ENCODE peak calls at places on chromosomes 3 and 15, in six cellular contexts. R is WERI-Rb-1, X is OCI-LY7, S is thoracic aorta, Z is AG04450, M is stomach. I is an unnamed sample.

GRCh38 chr3:185420762-185421161 is 57.8 kb downstream of the MAP3K13 start:
- DNase-seq in Z (no peak), X (no peak), M (peak), S (no peak), R (no peak), I (peak)

GRCh38 chr3:10988003-10988402 is 4.5 kb upstream of the SLC6A1 start:
- DNase-seq in M (no peak), Z (no peak), X (no peak), R (no peak), S (no peak), I (no peak)

GRCh38 chr15:90552162-90552928 is 22.6 kb downstream of the CRTC3 start:
- DNase-seq in X (no peak), Z (peak), M (no peak), S (no peak), R (no peak), I (no peak)

GRCh38 chr15:92714071-92714456 is 58.5 kb upstream of the FAM174B start:
- DNase-seq in R (no peak), M (no peak), S (no peak), X (no peak), Z (no peak), I (no peak)

GRCh38 chr3:25587094-25587493 is 77.6 kb downstream of the TOP2B start:
- DNase-seq in M (no peak), Z (no peak), S (no peak), R (no peak), X (no peak), I (no peak)

GRCh38 chr3:171231361-171231760 is 204.8 kb upstream of the SLC2A2 start:
- DNase-seq in R (peak), X (no peak), S (no peak), M (no peak), Z (no peak), I (no peak)

GRCh38 chr3:147328711-147329110 is 77.6 kb downstream of the ZIC4 start:
- DNase-seq in X (no peak), S (no peak), M (no peak), Z (no peak), R (no peak), I (no peak)

GRCh38 chr15:68334661-68335124 is 57.1 kb downstream of the FEM1B start:
- DNase-seq in R (no peak), S (peak), M (no peak), Z (no peak), X (no peak), I (peak)

GRCh38 chr15:101024709-101025108 is 105.6 kb downstream of the LRRK1 start:
- DNase-seq in R (no peak), M (peak), Z (no peak), S (no peak), X (no peak), I (no peak)

GRCh38 chr3:55006277-55006676 is 78.4 kb upstream of the LRTM1 start:
- DNase-seq in Z (no peak), X (no peak), M (no peak), S (no peak), R (peak), I (no peak)

GRCh38 chr3:128276577-128277183 is 123.4 kb downstream of the EEFSEC start:
- DNase-seq in Z (no peak), R (no peak), X (no peak), M (no peak), S (no peak), I (no peak)

GRCh38 chr15:60809375-60809774 is 330.4 kb upstream of the ICE2 start:
- DNase-seq in Z (no peak), S (no peak), R (no peak), X (no peak), M (no peak), I (no peak)

GRCh38 chr3:134704556-134704955 is 53.7 kb upstream of the KY start:
- DNase-seq in S (no peak), M (no peak), R (no peak), X (no peak), Z (no peak), I (no peak)

GRCh38 chr3:160720123-160720746 is 35.8 kb upstream of the PPM1L start:
- DNase-seq in R (no peak), Z (no peak), S (no peak), X (peak), M (no peak), I (no peak)

GRCh38 chr3:188905991-188906635 is 265.7 kb upstream of the TPRG1 start:
- DNase-seq in Z (no peak), S (no peak), X (no peak), R (no peak), M (no peak), I (no peak)

GRCh38 chr3:31077021-31077601 is 182.7 kb upstream of the GADL1 start:
- DNase-seq in S (no peak), M (no peak), R (no peak), X (no peak), Z (peak), I (no peak)

GRCh38 chr3:123343296-123344174 is 105.4 kb downstream of the ADCY5 start:
- DNase-seq in S (no peak), M (no peak), X (no peak), Z (no peak), R (no peak), I (no peak)

GRCh38 chr3:37741644-37742043 is 120.0 kb upstream of the CTDSPL start:
- DNase-seq in M (peak), X (peak), R (peak), Z (no peak), S (peak), I (peak)

GRCh38 chr3:16338999-16339398 is 74.0 kb downstream of the OXNAD1 start:
- DNase-seq in M (no peak), X (no peak), R (peak), S (peak), Z (peak), I (no peak)

GRCh38 chr3:108818404-108818803 is 4.2 kb upstream of the TRAT1 start:
- DNase-seq in R (peak), M (peak), S (no peak), Z (no peak), X (peak), I (peak)

GRCh38 chr15:90773485-90773884 is 56.3 kb downstream of the BLM start:
- DNase-seq in S (no peak), R (no peak), M (no peak), Z (no peak), X (no peak), I (no peak)

GRCh38 chr3:29313074-29313473 is 32.2 kb downstream of the RBMS3 start:
- DNase-seq in S (no peak), R (no peak), Z (no peak), M (no peak), X (no peak), I (no peak)

GRCh38 chr15:75785771-75786563 is 57.3 kb upstream of the UBE2Q2 start:
- DNase-seq in Z (no peak), X (no peak), R (peak), M (no peak), S (no peak), I (no peak)

GRCh38 chr3:127790580-127791183 is 31.6 kb downstream of the MGLL start:
- DNase-seq in Z (no peak), R (no peak), S (no peak), X (no peak), M (no peak), I (no peak)

GRCh38 chr15:83109532-83109931 is 2.1 kb downstream of the TM6SF1 start:
- DNase-seq in S (no peak), X (no peak), R (no peak), M (no peak), Z (no peak), I (no peak)

GRCh38 chr15:80567721-80568157 is 127.4 kb upstream of the ABHD17C start:
- DNase-seq in X (peak), M (peak), Z (peak), R (peak), S (no peak), I (peak)

GRCh38 chr3:107683447-107683846 is 160.7 kb downstream of the BBX start:
- DNase-seq in S (no peak), R (no peak), Z (no peak), X (no peak), M (no peak), I (no peak)

GRCh38 chr15:36831125-36831914 is 251.9 kb downstream of the CDIN1 start:
- DNase-seq in X (no peak), R (no peak), M (no peak), S (no peak), Z (peak), I (no peak)

GRCh38 chr15:86653344-86654192 is 573.9 kb downstream of the AGBL1 start:
- DNase-seq in S (no peak), R (peak), M (no peak), X (no peak), Z (no peak), I (no peak)

GRCh38 chr15:78767331-78767951 is 43.8 kb downstream of the ADAMTS7 start:
- DNase-seq in M (no peak), S (no peak), X (peak), R (no peak), Z (no peak), I (no peak)

GRCh38 chr3:15241341-15241740 is 35.3 kb downstream of the CAPN7 start:
- DNase-seq in X (peak), R (peak), Z (no peak), S (no peak), M (no peak), I (no peak)

GRCh38 chr3:49362579-49362978 is 4.4 kb upstream of the GPX1 start:
- DNase-seq in M (no peak), S (no peak), Z (no peak), R (no peak), X (no peak), I (no peak)

GRCh38 chr3:1632128-1632527 is 466.5 kb upstream of the CNTN4 start:
- DNase-seq in S (no peak), R (no peak), Z (no peak), M (no peak), X (no peak), I (no peak)

GRCh38 chr3:481680-482079 is 285.1 kb downstream of the CHL1 start:
- DNase-seq in S (no peak), R (no peak), Z (no peak), X (peak), M (no peak), I (no peak)

GRCh38 chr15:77070180-77070499 is 769 bp downstream of the TSPAN3 start:
- DNase-seq in X (no peak), M (no peak), S (no peak), Z (no peak), R (no peak), I (no peak)

GRCh38 chr15:77068633-77069032 is 2.3 kb downstream of the TSPAN3 start:
- DNase-seq in Z (no peak), M (no peak), R (no peak), S (no peak), X (no peak), I (no peak)

GRCh38 chr15:77067691-77068367 is 3.1 kb downstream of the TSPAN3 start:
- DNase-seq in M (no peak), X (no peak), R (no peak), Z (no peak), S (no peak), I (no peak)

GRCh38 chr15:77070500-77071337 is at the start of gene TSPAN3:
- DNase-seq in R (peak), M (peak), X (peak), Z (peak), S (peak), I (peak)

GRCh38 chr15:77069521-77070121 is 1.3 kb downstream of the TSPAN3 start:
- DNase-seq in X (no peak), R (no peak), M (peak), S (no peak), Z (no peak), I (peak)
- H3K27ac ChIP-seq in X (no peak), R (peak), M (peak), S (no peak), Z (no peak), I (peak)

DNA sequence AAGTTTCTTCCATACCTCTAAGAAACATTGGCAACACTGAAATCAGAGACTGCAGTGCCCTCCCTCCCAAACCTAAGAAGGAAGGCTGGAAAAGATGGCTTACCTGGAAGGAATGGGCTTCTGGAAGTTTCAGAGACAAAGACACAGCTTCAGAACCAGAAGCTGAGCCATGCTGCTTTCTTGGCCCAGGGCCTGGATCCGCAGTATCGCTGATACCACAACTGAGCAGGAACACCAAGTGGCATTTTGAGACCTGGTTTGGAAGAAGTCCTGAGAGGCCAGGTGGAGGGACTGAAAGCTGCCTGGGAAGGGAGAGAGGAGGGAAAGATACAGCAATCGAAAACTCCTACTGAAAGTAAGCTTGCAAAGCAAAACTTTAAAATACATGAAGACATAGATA is 19.8 kb downstream of the GPR160 start:
- DNase-seq in R (no peak), X (no peak), S (no peak), Z (no peak), M (peak), I (peak)
- TF ChIP-seq CTCF in R (no peak), X (no peak), S (no peak), Z (no peak), M (no peak), I (no peak)

GRCh38 chr15:35583863-35584528 is 38.0 kb upstream of the DPH6 start:
- DNase-seq in Z (no peak), M (no peak), X (no peak), R (no peak), S (no peak), I (no peak)
- H3K27ac ChIP-seq in Z (no peak), M (no peak), X (no peak), R (no peak), S (no peak), I (no peak)

GRCh38 chr3:71247221-71247947 is 336.1 kb downstream of the FOXP1 start:
- DNase-seq in X (peak), Z (no peak), S (no peak), R (no peak), M (no peak), I (peak)
- TF ChIP-seq CTCF in X (peak), Z (no peak), S (no peak), R (no peak), M (no peak), I (no peak)